ENCODE peak calls at places on chromosomes 1 and 21, in seven cellular contexts. M is HuH-7; R is activated CD4-positive, alpha-beta T cell treated with anti-CD3 and anti-CD28 coated beads, Interleukin-2, amount 50 U/mL, for 1 hour; V is NCI-H1417; U is LHCN-M2; O is cardiac fibroblast; S is hepatocyte. C is an unnamed sample.

GRCh38 chr21:37452222-37452621 is 85.6 kb downstream of the DYRK1A start:
- DNase-seq in M (no peak), R (no peak), V (no peak), U (peak; percentile 93), O (peak; percentile 83), S (peak; percentile 56), C (peak; percentile 88)

GRCh38 chr1:183956559-183957188 is 80.9 kb downstream of the COLGALT2 start:
- DNase-seq in M (no peak), R (peak; percentile 22), V (no peak), U (peak; percentile 90), O (peak; percentile 78), S (no peak), C (peak; percentile 70)

GRCh38 chr21:28018741-28019669 is 973.7 kb downstream of the LTN1 start:
- DNase-seq in M (peak; percentile 4), R (no peak), V (no peak), U (peak; percentile 87), O (peak; percentile 10), S (peak; percentile 12), C (peak; percentile 63)

GRCh38 chr1:229230136-229230892 is 40.6 kb upstream of the RAB4A start:
- DNase-seq in M (no peak), R (no peak), V (no peak), U (no peak), O (no peak), S (no peak), C (no peak)

GRCh38 chr1:43348809-43349593 is 9.8 kb upstream of the CDC20 start:
- DNase-seq in M (peak; percentile 94), R (peak; percentile 57), V (peak; percentile 91), U (peak; percentile 21), O (peak; percentile 72), S (peak; percentile 95), C (peak; percentile 54)

GRCh38 chr1:220681220-220681847 is 8.8 kb upstream of the C1orf115 start:
- DNase-seq in M (no peak), R (no peak), V (no peak), U (no peak), O (no peak), S (no peak), C (peak; percentile 6)

GRCh38 chr1:173507847-173508209 is 30.7 kb downstream of the PRDX6 start:
- DNase-seq in M (no peak), R (no peak), V (no peak), U (no peak), O (no peak), S (no peak), C (no peak)

GRCh38 chr21:29529139-29529538 is 230.4 kb downstream of the BACH1 start:
- DNase-seq in M (no peak), R (no peak), V (no peak), U (no peak), O (no peak), S (no peak), C (no peak)

GRCh38 chr1:59730759-59731478 is 83.8 kb upstream of the HOOK1 start:
- DNase-seq in M (peak; percentile 54), R (no peak), V (peak; percentile 33), U (peak; percentile 94), O (peak; percentile 87), S (peak; percentile 85), C (peak; percentile 94)

C was measured in fibroblast of villous mesenchyme.